ENCODE peak calls at places on chromosomes 5 and 9, in ten cellular contexts. P is mucosa of descending colon; E is colonic mucosa; V is left ventricle myocardium inferior; L is GM12878; O is naive thymus-derived CD4-positive, alpha-beta T cell; N is cardiac muscle cell; R is aorta; C is CD4-positive, alpha-beta memory T cell; F is pancreas. B is an unnamed sample. For H3K36me3, the result is how much of the 10 kb centered on the place peaks cover.

GRCh38 chr5:88845081-88845697 is 37.8 kb downstream of the MEF2C start:
- DNase-seq in P (no peak), E (no peak), V (no peak), L (peak), O (no peak), N (no peak), R (no peak), C (no peak), F (no peak), B (no peak)

GRCh38 chr5:171647043-171647899 is 138.3 kb upstream of the SMIM23 start:
- DNase-seq in P (no peak), E (no peak), V (no peak), L (no peak), O (no peak), N (peak), R (no peak), C (no peak), F (no peak), B (peak)

GRCh38 chr5:177601126-177601525 is 1.2 kb downstream of the B4GALT7 start:
- DNase-seq in P (no peak), E (no peak), V (no peak), L (no peak), O (no peak), N (no peak), R (no peak), C (no peak), F (no peak), B (no peak)

GRCh38 chr9:98191615-98192502 is 578 bp downstream of the CORO2A start:
- DNase-seq in P (peak), E (peak), V (no peak), L (no peak), O (peak), N (no peak), R (no peak), C (peak), F (peak), B (peak)

GRCh38 chr5:60339691-60340191 is 360.2 kb downstream of the DEPDC1B start:
- DNase-seq in P (no peak), E (no peak), V (peak), L (no peak), O (no peak), N (peak), R (peak), C (no peak), F (no peak), B (no peak)

GRCh38 chr5:120901199-120901598 is 437.1 kb downstream of the PRR16 start:
- DNase-seq in P (no peak), E (no peak), V (no peak), L (no peak), O (no peak), N (no peak), R (no peak), C (no peak), F (no peak), B (no peak)

GRCh38 chr5:151770383-151771258 is 1.1 kb upstream of the G3BP1 start:
- DNase-seq in P (no peak), E (peak), V (peak), L (no peak), O (peak), N (peak), R (peak), C (no peak), F (peak), B (peak)

GRCh38 chr5:171961117-171961516 is 45.3 kb downstream of the FBXW11 start:
- DNase-seq in P (no peak), E (no peak), V (no peak), L (peak), O (no peak), N (peak), R (no peak), C (no peak), F (no peak), B (no peak)

GRCh38 chr5:16081376-16081775 is 98.2 kb downstream of the MARCHF11 start:
- DNase-seq in P (no peak), E (no peak), V (no peak), L (no peak), O (no peak), N (no peak), R (no peak), C (no peak), F (no peak), B (no peak)

GRCh38 chr9:101387871-101388506 is 3.2 kb upstream of the BAAT start:
- DNase-seq in P (no peak), E (peak), V (no peak), L (no peak), O (no peak), N (peak), R (no peak), C (peak), F (no peak), B (peak)

GRCh38 chr5:199821-200645 is 8.7 kb downstream of the LRRC14B start:
- DNase-seq in P (no peak), E (no peak), V (no peak), L (no peak), O (no peak), N (no peak), R (peak), C (no peak), F (no peak), B (no peak)

GRCh38 chr5:130277002-130277401 is 372.7 kb downstream of the CHSY3 start:
- DNase-seq in P (no peak), E (no peak), V (no peak), L (no peak), O (no peak), N (no peak), R (no peak), C (no peak), F (no peak), B (no peak)

GRCh38 chr9:131999692-132000551 is 79.7 kb downstream of the MED27 start:
- DNase-seq in P (no peak), E (no peak), V (no peak), L (peak), O (no peak), N (peak), R (no peak), C (no peak), F (no peak), B (no peak)

GRCh38 chr9:113568081-113568435 is 104.5 kb downstream of the RGS3 start:
- DNase-seq in P (no peak), E (no peak), V (no peak), L (no peak), O (no peak), N (no peak), R (no peak), C (no peak), F (peak), B (no peak)

GRCh38 chr5:139275536-139276297 is 17.8 kb upstream of the MATR3 start:
- DNase-seq in P (no peak), E (peak), V (no peak), L (no peak), O (no peak), N (no peak), R (no peak), C (no peak), F (no peak), B (no peak)

GRCh38 chr9:88179080-88179521 is 40.8 kb upstream of the SPATA31C2 start:
- DNase-seq in P (peak), E (peak), V (peak), L (no peak), O (peak), N (no peak), R (no peak), C (peak), F (no peak), B (no peak)

GRCh38 chr9:77599492-77599891 is 48.6 kb downstream of the GNA14 start:
- DNase-seq in P (no peak), E (no peak), V (no peak), L (no peak), O (no peak), N (no peak), R (no peak), C (no peak), F (no peak), B (no peak)

GRCh38 chr5:142323480-142324376 is 1.1 kb downstream of the SPRY4 start:
- DNase-seq in P (peak), E (peak), V (peak), L (no peak), O (no peak), N (peak), R (peak), C (no peak), F (no peak), B (peak)

GRCh38 chr5:67476531-67476930 is 279.9 kb upstream of the CD180 start:
- DNase-seq in P (no peak), E (no peak), V (no peak), L (no peak), O (no peak), N (no peak), R (no peak), C (no peak), F (no peak), B (peak)

GRCh38 chr9:110949081-110949480 is 89.2 kb downstream of the LPAR1 start:
- DNase-seq in P (no peak), E (no peak), V (no peak), L (no peak), O (no peak), N (no peak), R (no peak), C (no peak), F (no peak), B (no peak)

GRCh38 chr9:125346351-125346750 is 84.7 kb downstream of the GAPVD1 start:
- DNase-seq in P (no peak), E (no peak), V (no peak), L (no peak), O (no peak), N (no peak), R (no peak), C (no peak), F (no peak), B (peak)

GRCh38 chr9:101409079-101409477 is 10.4 kb downstream of the ZNF189 start:
- DNase-seq in P (no peak), E (no peak), V (no peak), L (no peak), O (no peak), N (no peak), R (no peak), C (no peak), F (no peak), B (no peak)

GRCh38 chr9:122200960-122201635 is 27.7 kb downstream of the LHX6 start:
- DNase-seq in P (no peak), E (no peak), V (no peak), L (no peak), O (no peak), N (peak), R (peak), C (no peak), F (peak), B (no peak)

GRCh38 chr5:135707302-135707701 is 127.2 kb upstream of the SLC25A48 start:
- DNase-seq in P (no peak), E (no peak), V (no peak), L (no peak), O (no peak), N (no peak), R (no peak), C (no peak), F (no peak), B (no peak)

GRCh38 chr5:149857499-149857898 is 87.1 kb downstream of the PDE6A start:
- DNase-seq in P (peak), E (peak), V (peak), L (no peak), O (no peak), N (peak), R (no peak), C (no peak), F (peak), B (peak)

GRCh38 chr9:37897665-37898064 is 6.3 kb downstream of the SLC25A51 start:
- DNase-seq in P (no peak), E (no peak), V (no peak), L (no peak), O (no peak), N (no peak), R (no peak), C (no peak), F (no peak), B (no peak)
- H3K36me3 ChIP-seq in P (under half), E (under half), V (half or more), L (under half), O (under half), N (under half), R (under half), C (under half), F (under half), B (under half)

GRCh38 chr9:16530669-16531461 is 339.6 kb downstream of the BNC2 start:
- DNase-seq in P (no peak), E (no peak), V (no peak), L (no peak), O (no peak), N (no peak), R (no peak), C (no peak), F (no peak), B (peak)
- H3K4me3 ChIP-seq in P (no peak), E (no peak), V (no peak), L (no peak), O (no peak), N (no peak), R (no peak), C (no peak), F (no peak), B (no peak)

GRCh38 chr9:133777111-133777791 is 39.1 kb upstream of the SARDH start:
- DNase-seq in P (peak), E (no peak), V (peak), L (no peak), O (no peak), N (no peak), R (peak), C (no peak), F (no peak), B (no peak)
- H3K36me3 ChIP-seq in P (under half), E (under half), V (under half), L (under half), O (under half), N (under half), R (under half), C (under half), F (under half), B (under half)

GRCh38 chr5:6910950-6911349 is 197.7 kb downstream of the TENT4A start:
- DNase-seq in P (no peak), E (no peak), V (no peak), L (no peak), O (no peak), N (no peak), R (no peak), C (no peak), F (no peak), B (peak)

GRCh38 chr5:6915574-6915973 is 202.3 kb downstream of the TENT4A start:
- DNase-seq in P (no peak), E (no peak), V (no peak), L (no peak), O (no peak), N (no peak), R (no peak), C (no peak), F (no peak), B (no peak)

GRCh38 chr5:6914336-6914735 is 201.1 kb downstream of the TENT4A start:
- DNase-seq in P (no peak), E (no peak), V (no peak), L (no peak), O (no peak), N (no peak), R (no peak), C (no peak), F (no peak), B (no peak)
- H3K4me3 ChIP-seq in P (no peak), E (no peak), V (no peak), L (no peak), O (no peak), N (no peak), R (no peak), C (no peak), F (no peak), B (no peak)

GRCh38 chr9:33927694-33928093 is 110.7 kb downstream of the UBE2R2 start:
- DNase-seq in P (no peak), E (no peak), V (no peak), L (no peak), O (no peak), N (no peak), R (peak), C (no peak), F (no peak), B (no peak)
- H3K36me3 ChIP-seq in P (under half), E (under half), V (half or more), L (under half), O (under half), N (under half), R (under half), C (half or more), F (under half), B (under half)

GRCh38 chr5:37841223-37841622 is 1.4 kb upstream of the GDNF start:
- DNase-seq in P (no peak), E (no peak), V (no peak), L (no peak), O (no peak), N (no peak), R (no peak), C (no peak), F (no peak), B (no peak)
- H3K4me3 ChIP-seq in P (no peak), E (no peak), V (no peak), L (no peak), O (no peak), N (no peak), R (no peak), C (no peak), F (no peak), B (no peak)

DNA sequence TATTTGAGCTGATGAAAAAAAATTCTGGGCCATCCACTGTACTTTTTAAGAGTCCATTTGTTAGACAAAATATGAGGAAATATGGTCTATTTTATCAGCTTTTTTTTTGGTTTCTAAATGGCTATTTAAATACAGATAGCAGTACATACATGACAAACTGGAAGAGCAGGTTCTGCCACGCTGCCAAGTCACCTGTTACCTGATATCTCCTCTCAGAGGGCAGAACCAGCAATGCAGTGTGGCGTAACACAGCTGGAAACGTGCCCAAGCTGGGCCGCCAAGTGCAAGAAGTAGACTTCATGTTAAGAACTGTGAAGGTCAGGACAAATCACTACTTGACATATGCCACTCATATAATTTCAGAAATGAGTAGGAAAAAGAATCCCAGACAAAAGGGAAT is 8.1 kb downstream of the MCIDAS start:
- DNase-seq in P (peak), E (peak), V (no peak), L (no peak), O (no peak), N (no peak), R (no peak), C (no peak), F (peak), B (peak)
- H3K36me3 ChIP-seq in P (under half), E (under half), V (under half), L (under half), O (under half), N (under half), R (under half), C (under half), F (under half), B (under half)

DNA sequence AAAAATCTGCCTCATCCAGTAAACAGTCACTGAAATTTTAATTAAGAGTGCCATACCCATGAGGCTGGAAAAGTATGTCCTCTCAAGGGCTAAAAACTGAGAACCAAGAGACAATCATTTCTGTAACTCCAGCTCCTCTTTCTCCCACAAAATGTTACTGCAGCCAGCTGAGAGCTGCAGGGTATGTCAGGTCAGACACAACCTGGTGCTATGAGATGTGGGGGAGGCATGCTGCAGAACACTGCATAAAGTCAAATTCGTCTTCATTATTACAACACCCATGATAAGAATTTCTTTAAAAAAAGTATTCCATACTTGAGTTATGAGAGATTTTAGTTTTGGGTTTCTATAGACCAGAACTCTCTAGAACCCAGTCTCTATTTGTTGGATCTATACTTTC is 162.2 kb downstream of the CDC42SE2 start:
- DNase-seq in P (no peak), E (no peak), V (no peak), L (no peak), O (no peak), N (peak), R (no peak), C (no peak), F (no peak), B (no peak)
- H3K4me3 ChIP-seq in P (no peak), E (no peak), V (no peak), L (no peak), O (no peak), N (no peak), R (no peak), C (no peak), F (no peak), B (no peak)

DNA sequence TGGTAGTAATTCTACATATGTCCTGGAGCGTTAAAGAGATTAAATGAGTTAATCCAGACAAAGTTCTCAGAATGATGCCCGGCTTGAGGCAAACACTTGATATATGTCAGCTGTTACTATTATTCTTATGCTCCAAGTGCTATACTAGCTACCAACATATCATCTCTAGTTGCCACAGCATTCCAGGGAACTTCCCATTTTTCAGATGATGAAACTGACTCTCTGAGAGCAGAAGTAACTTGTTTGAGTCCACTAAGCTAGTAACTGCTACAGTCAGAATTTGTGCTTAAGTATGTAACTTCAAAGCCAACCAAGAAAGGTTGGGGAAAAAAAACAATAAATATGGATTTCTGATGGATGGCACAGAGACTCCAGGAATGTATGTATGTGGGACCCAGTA is 98.1 kb downstream of the CDK5RAP2 start:
- DNase-seq in P (no peak), E (no peak), V (no peak), L (no peak), O (no peak), N (no peak), R (no peak), C (no peak), F (no peak), B (no peak)
- H3K36me3 ChIP-seq in P (under half), E (under half), V (under half), L (under half), O (under half), N (under half), R (under half), C (under half), F (under half), B (under half)